ENCODE peak calls at places on chromosomes 12 and 14, in four cellular contexts. J is heart right ventricle; E is naive thymus-derived CD8-positive, alpha-beta T cell; U is upper lobe of right lung. Z is an unnamed sample.

GRCh38 chr12:10715491-10715890 is 7.6 kb downstream of the YBX3 start:
- ATAC-seq in J (no peak), E (peak; percentile 80), U (no peak), Z (no peak)

GRCh38 chr14:22268875-22269274 is 320.1 kb downstream of the DAD1 start:
- ATAC-seq in J (no peak), E (peak; percentile 40), U (no peak), Z (peak; percentile 90)

GRCh38 chr14:85531141-85531593 is 1.2 kb downstream of the FLRT2 start:
- ATAC-seq in J (no peak), E (no peak), U (peak; percentile 39), Z (no peak)

GRCh38 chr12:107356937-107357295 is 263.6 kb upstream of the CRY1 start:
- ATAC-seq in J (no peak), E (no peak), U (no peak), Z (no peak)

GRCh38 chr12:68786929-68787328 is 21.0 kb upstream of the MDM2 start:
- ATAC-seq in J (no peak), E (no peak), U (no peak), Z (no peak)

GRCh38 chr12:3336606-3337311 is 154.2 kb upstream of the PRMT8 start:
- ATAC-seq in J (peak; percentile 85), E (no peak), U (no peak), Z (peak; percentile 72)

GRCh38 chr12:48937170-48937569 is 11.9 kb upstream of the FKBP11 start:
- ATAC-seq in J (no peak), E (no peak), U (no peak), Z (no peak)

GRCh38 chr12:107661830-107662229 is 23.8 kb upstream of the PWP1 start:
- ATAC-seq in J (no peak), E (no peak), U (no peak), Z (no peak)

GRCh38 chr12:67025543-67026114 is 243.5 kb upstream of the CAND1 start:
- ATAC-seq in J (no peak), E (peak; percentile 62), U (peak; percentile 69), Z (no peak)

GRCh38 chr14:70067810-70068209 is 120.9 kb downstream of the SLC8A3 start:
- ATAC-seq in J (no peak), E (no peak), U (no peak), Z (no peak)

GRCh38 chr12:108047130-108047550 is 81.9 kb upstream of the WSCD2 start:
- ATAC-seq in J (peak; percentile 72), E (no peak), U (no peak), Z (no peak)

GRCh38 chr12:89160716-89161123 is 191.6 kb downstream of the DUSP6 start:
- ATAC-seq in J (peak; percentile 79), E (no peak), U (peak; percentile 84), Z (peak; percentile 73)

GRCh38 chr12:93798279-93798678 is 121.1 kb downstream of the CRADD start:
- ATAC-seq in J (no peak), E (no peak), U (no peak), Z (no peak)